ENCODE peak calls at places on chromosomes 3 and 15, in seven cellular contexts. M is HEK293T, Z is MCF 10A, R is HTR-8/SVneo, J is frontal cortex, Y is COR-L47, K is ovary. X is an unnamed sample.
A peak's percentile ranks its signal among the peaks of the same experiment; 100 is the strongest.

GRCh38 chr3:110526732-110527727 is 544.6 kb upstream of the NECTIN3 start:
- DNase-seq in K (no peak), M (no peak), R (peak; percentile 51), J (no peak), Y (no peak), Z (peak; percentile 90), X (peak; percentile 95)

GRCh38 chr3:170614214-170614966 is 28.5 kb upstream of the SLC7A14 start:
- DNase-seq in Y (no peak), R (peak; percentile 75), Z (peak; percentile 92), M (no peak), K (no peak), J (no peak), X (peak; percentile 72)

GRCh38 chr15:96053039-96054021 is 277.2 kb upstream of the NR2F2 start:
- DNase-seq in Z (peak; percentile 38), M (peak; percentile 57), Y (peak; percentile 91), J (no peak), R (no peak), K (peak; percentile 40), X (no peak)

GRCh38 chr15:45648521-45649200 is 13.8 kb downstream of the SQOR start:
- DNase-seq in J (no peak), K (no peak), M (no peak), R (peak; percentile 32), Z (peak; percentile 61), Y (no peak), X (peak; percentile 78)

GRCh38 chr3:39414421-39414907 is 7.9 kb downstream of the RPSA start:
- DNase-seq in K (no peak), R (no peak), Z (peak; percentile 27), J (no peak), M (no peak), Y (no peak), X (no peak)

GRCh38 chr15:58545307-58546065 is 113.7 kb downstream of the LIPC start:
- DNase-seq in M (no peak), J (no peak), Z (no peak), K (no peak), Y (no peak), R (no peak), X (no peak)

GRCh38 chr3:138112362-138112761 is 3.0 kb downstream of the DZIP1L start:
- DNase-seq in K (no peak), M (no peak), R (no peak), J (no peak), Z (peak; percentile 93), Y (no peak), X (no peak)

GRCh38 chr3:50323092-50323600 is 601 bp upstream of the HYAL2 start:
- DNase-seq in Z (no peak), Y (no peak), R (no peak), M (no peak), J (no peak), K (peak; percentile 58), X (no peak)

GRCh38 chr15:63908281-63908680 is 74.5 kb upstream of the HERC1 start:
- DNase-seq in Z (no peak), R (no peak), M (no peak), J (no peak), Y (no peak), K (no peak), X (no peak)

GRCh38 chr3:153350420-153350819 is 188.4 kb downstream of the RAP2B start:
- DNase-seq in M (no peak), R (peak; percentile 22), K (no peak), J (no peak), Y (no peak), Z (peak; percentile 22), X (peak; percentile 11)

GRCh38 chr3:4401441-4401840 is 65.6 kb downstream of the SUMF1 start:
- DNase-seq in K (no peak), Z (no peak), Y (no peak), R (no peak), J (no peak), M (no peak), X (no peak)

GRCh38 chr3:127083778-127084355 is 101.0 kb downstream of the PLXNA1 start:
- DNase-seq in Z (no peak), J (no peak), K (no peak), R (no peak), Y (no peak), M (no peak), X (no peak)

GRCh38 chr3:4751057-4752051 is 227.9 kb upstream of the BHLHE40 start:
- DNase-seq in J (no peak), Y (no peak), Z (peak; percentile 73), M (no peak), K (peak; percentile 60), R (peak; percentile 52), X (peak; percentile 91)

GRCh38 chr15:48005921-48006541 is 114.8 kb upstream of the SLC24A5 start:
- DNase-seq in Y (no peak), Z (peak; percentile 26), R (peak; percentile 12), J (no peak), M (peak; percentile 9), K (no peak), X (no peak)

GRCh38 chr15:64461577-64462162 is 1.3 kb downstream of the ZNF609 start:
- DNase-seq in J (peak; percentile 58), K (no peak), R (no peak), M (peak; percentile 10), Y (peak; percentile 60), Z (no peak), X (no peak)

GRCh38 chr3:13261908-13262307 is 158.2 kb downstream of the NUP210 start:
- DNase-seq in R (no peak), J (no peak), K (no peak), Y (no peak), Z (no peak), M (no peak), X (no peak)

GRCh38 chr3:46080124-46080991 is 53.1 kb upstream of the XCR1 start:
- DNase-seq in K (no peak), Z (no peak), Y (no peak), R (no peak), M (no peak), J (no peak), X (no peak)

GRCh38 chr3:178823140-178823539 is 248.5 kb downstream of the ZMAT3 start:
- DNase-seq in Y (no peak), J (no peak), K (peak; percentile 34), Z (no peak), M (no peak), R (no peak), X (no peak)

GRCh38 chr3:10983219-10983916 is 9.2 kb upstream of the SLC6A1 start:
- DNase-seq in R (peak; percentile 69), K (peak; percentile 24), J (peak; percentile 44), Y (peak; percentile 15), M (peak; percentile 71), Z (peak; percentile 61), X (peak; percentile 49)

GRCh38 chr3:184154909-184155643 is at the start of gene DVL3:
- DNase-seq in M (peak; percentile 56), R (peak; percentile 71), K (peak; percentile 71), Z (peak; percentile 60), Y (peak; percentile 76), J (peak; percentile 92), X (peak; percentile 60)

GRCh38 chr3:50322386-50323091 is at the start of gene HYAL2:
- DNase-seq in R (no peak), K (peak; percentile 84), J (no peak), Z (no peak), M (no peak), Y (peak; percentile 12), X (no peak)

GRCh38 chr3:43074901-43075689 is 30.8 kb downstream of the POMGNT2 start:
- DNase-seq in K (no peak), M (no peak), J (no peak), R (no peak), Y (no peak), Z (no peak), X (no peak)

GRCh38 chr3:114847564-114847963 is 299.5 kb downstream of the ZBTB20 start:
- DNase-seq in M (no peak), J (no peak), R (no peak), K (no peak), Z (peak; percentile 28), Y (no peak), X (no peak)

GRCh38 chr3:129577356-129577755 is 29.1 kb downstream of the PLXND1 start:
- DNase-seq in K (no peak), R (no peak), M (no peak), Y (peak; percentile 47), J (no peak), Z (no peak), X (no peak)

GRCh38 chr3:176174060-176174459 is 1023.2 kb downstream of the TBL1XR1 start:
- DNase-seq in R (no peak), Y (no peak), M (no peak), Z (no peak), J (no peak), K (no peak), X (no peak)

GRCh38 chr3:170203457-170203856 is 18.8 kb upstream of the PRKCI start:
- DNase-seq in R (no peak), M (no peak), K (no peak), J (no peak), Z (no peak), Y (no peak), X (no peak)